ENCODE peak calls at places on chromosomes 13 and 19, in ten cellular contexts. X, V, C, N, K, A, Z, S, Y and O are unnamed samples.

GRCh38 chr13:31131470-31131961 is 30.2 kb downstream of the HSPH1 start:
- ATAC-seq in X (no peak), V (no peak), C (no peak), N (no peak), K (no peak), A (no peak), Z (no peak), S (no peak), Y (peak; percentile 43), O (no peak)

GRCh38 chr13:51549050-51549449 is 35.2 kb upstream of the WDFY2 start:
- ATAC-seq in X (no peak), V (peak; percentile 88), C (no peak), N (no peak), K (no peak), A (peak; percentile 88), Z (no peak), S (peak; percentile 68), Y (no peak), O (peak; percentile 82)

GRCh38 chr13:112752711-112753541 is 63.1 kb downstream of the ATP11A start:
- ATAC-seq in X (no peak), V (no peak), C (no peak), N (peak; percentile 37), K (peak; percentile 97), A (no peak), Z (peak; percentile 94), S (no peak), Y (peak; percentile 77), O (no peak)

GRCh38 chr19:54013866-54014265 is 22.4 kb downstream of the CACNG6 start:
- ATAC-seq in X (no peak), V (no peak), C (no peak), N (no peak), K (no peak), A (no peak), Z (no peak), S (no peak), Y (no peak), O (no peak)

GRCh38 chr13:68439821-68440220 is 1209.7 kb upstream of the PCDH9 start:
- ATAC-seq in X (no peak), V (no peak), C (no peak), N (no peak), K (no peak), A (peak; percentile 61), Z (no peak), S (no peak), Y (no peak), O (peak; percentile 56)

GRCh38 chr13:81610613-81611012 is 1269.7 kb upstream of the SPRY2 start:
- ATAC-seq in X (no peak), V (no peak), C (no peak), N (no peak), K (no peak), A (no peak), Z (no peak), S (no peak), Y (no peak), O (no peak)

GRCh38 chr13:73894995-73895571 is 239.1 kb downstream of the KLF12 start:
- ATAC-seq in X (no peak), V (no peak), C (no peak), N (no peak), K (peak; percentile 24), A (no peak), Z (peak; percentile 62), S (no peak), Y (no peak), O (no peak)

GRCh38 chr19:42965204-42965603 is 28.2 kb upstream of the PSG7 start:
- ATAC-seq in X (no peak), V (no peak), C (no peak), N (no peak), K (no peak), A (no peak), Z (no peak), S (no peak), Y (no peak), O (no peak)

GRCh38 chr19:5934779-5935472 is 20.9 kb downstream of the CAPS start:
- ATAC-seq in X (no peak), V (no peak), C (peak; percentile 55), N (no peak), K (no peak), A (no peak), Z (no peak), S (no peak), Y (no peak), O (no peak)

GRCh38 chr13:40389081-40389641 is 277.3 kb downstream of the FOXO1 start:
- ATAC-seq in X (no peak), V (peak; percentile 38), C (peak; percentile 38), N (peak; percentile 68), K (peak; percentile 51), A (peak; percentile 75), Z (peak; percentile 65), S (peak; percentile 66), Y (peak; percentile 80), O (peak; percentile 78)

GRCh38 chr13:48730971-48731658 is 77.4 kb downstream of the CYSLTR2 start:
- ATAC-seq in X (peak; percentile 74), V (peak; percentile 70), C (no peak), N (no peak), K (peak; percentile 79), A (no peak), Z (peak; percentile 55), S (peak; percentile 69), Y (no peak), O (peak; percentile 62)

GRCh38 chr19:51607077-51607476 is 23.1 kb downstream of the SIGLEC5 start:
- ATAC-seq in X (no peak), V (peak; percentile 59), C (no peak), N (peak; percentile 56), K (peak; percentile 95), A (peak; percentile 99), Z (peak; percentile 77), S (no peak), Y (no peak), O (peak; percentile 97)

GRCh38 chr13:77565635-77566034 is 30.1 kb downstream of the SCEL start:
- ATAC-seq in X (peak; percentile 74), V (no peak), C (no peak), N (no peak), K (no peak), A (peak; percentile 95), Z (peak; percentile 46), S (peak; percentile 42), Y (no peak), O (peak; percentile 60)

GRCh38 chr13:32098275-32098674 is 66.7 kb downstream of the FRY start:
- ATAC-seq in X (no peak), V (peak; percentile 13), C (no peak), N (no peak), K (no peak), A (no peak), Z (no peak), S (no peak), Y (no peak), O (no peak)

GRCh38 chr19:45440873-45441654 is 17.3 kb upstream of the ERCC1 start:
- ATAC-seq in X (peak; percentile 27), V (no peak), C (no peak), N (no peak), K (no peak), A (no peak), Z (no peak), S (peak; percentile 24), Y (no peak), O (no peak)

GRCh38 chr13:26946675-26947342 is 186.2 kb upstream of the GPR12 start:
- ATAC-seq in X (peak; percentile 96), V (peak; percentile 60), C (peak; percentile 78), N (peak; percentile 61), K (peak; percentile 61), A (peak; percentile 95), Z (peak; percentile 56), S (peak; percentile 80), Y (no peak), O (peak; percentile 68)

GRCh38 chr13:67221630-67222226 is 8.4 kb downstream of the PCDH9 start:
- ATAC-seq in X (no peak), V (no peak), C (no peak), N (no peak), K (no peak), A (peak; percentile 82), Z (peak; percentile 45), S (no peak), Y (no peak), O (peak; percentile 68)

GRCh38 chr13:25692156-25692555 is 320.4 kb downstream of the ATP8A2 start:
- ATAC-seq in X (no peak), V (no peak), C (no peak), N (no peak), K (no peak), A (no peak), Z (no peak), S (no peak), Y (no peak), O (no peak)

GRCh38 chr19:18948976-18949356 is 7.9 kb upstream of the HOMER3 start:
- ATAC-seq in X (no peak), V (no peak), C (no peak), N (no peak), K (no peak), A (no peak), Z (no peak), S (peak; percentile 10), Y (no peak), O (no peak)

GRCh38 chr13:114264886-114265611 is 16.4 kb upstream of the UPF3A start:
- ATAC-seq in X (no peak), V (no peak), C (no peak), N (no peak), K (no peak), A (no peak), Z (no peak), S (no peak), Y (no peak), O (no peak)

GRCh38 chr13:51950722-51951121 is 60.5 kb downstream of the ATP7B start:
- ATAC-seq in X (no peak), V (no peak), C (no peak), N (peak; percentile 73), K (peak; percentile 78), A (no peak), Z (peak; percentile 43), S (no peak), Y (peak; percentile 96), O (no peak)

GRCh38 chr19:42433503-42434260 is 6.5 kb upstream of the LIPE start:
- ATAC-seq in X (peak; percentile 88), V (peak; percentile 79), C (peak; percentile 87), N (peak; percentile 48), K (peak; percentile 81), A (peak; percentile 97), Z (peak; percentile 65), S (peak; percentile 91), Y (peak; percentile 68), O (peak; percentile 76)

GRCh38 chr19:3024870-3025515 is 4.1 kb downstream of the TLE2 start:
- ATAC-seq in X (no peak), V (peak; percentile 7), C (no peak), N (no peak), K (peak; percentile 26), A (no peak), Z (peak; percentile 7), S (peak; percentile 56), Y (peak; percentile 45), O (no peak)

GRCh38 chr19:5292453-5292842 is 48.2 kb downstream of the PTPRS start:
- ATAC-seq in X (peak; percentile 68), V (peak; percentile 4), C (peak; percentile 80), N (peak; percentile 46), K (no peak), A (peak; percentile 26), Z (no peak), S (peak; percentile 5), Y (peak; percentile 27), O (no peak)

GRCh38 chr19:43560687-43561086 is 14.6 kb downstream of the XRCC1 start:
- ATAC-seq in X (peak; percentile 83), V (no peak), C (no peak), N (no peak), K (no peak), A (peak; percentile 25), Z (no peak), S (peak; percentile 80), Y (no peak), O (no peak)

GRCh38 chr19:10852098-10852800 is 4.0 kb downstream of the C19orf38 start:
- ATAC-seq in X (no peak), V (no peak), C (no peak), N (no peak), K (no peak), A (no peak), Z (no peak), S (peak; percentile 24), Y (no peak), O (no peak)

GRCh38 chr19:49626243-49626642 is 13.7 kb downstream of the RRAS start:
- ATAC-seq in X (no peak), V (no peak), C (no peak), N (no peak), K (no peak), A (no peak), Z (no peak), S (no peak), Y (no peak), O (no peak)